ENCODE peak calls at places on chromosomes 4 and X, in five cellular contexts. A is HFF-Myc, V is breast epithelium, F is tibial nerve, W is HuH-7.5. K is an unnamed sample.

GRCh38 chr4:81031389-81032173 is 1.1 kb downstream of the BMP3 start:
- DNase-seq in A (no peak), V (no peak), F (no peak), W (no peak), K (no peak)

GRCh38 chrX:10077425-10078188 is 79.2 kb upstream of the CLCN4 start:
- DNase-seq in A (no peak), V (no peak), F (no peak), W (no peak), K (no peak)

GRCh38 chrX:150525061-150525919 is 43.1 kb upstream of the MTM1 start:
- DNase-seq in A (no peak), V (no peak), F (no peak), W (no peak), K (no peak)

GRCh38 chr4:173403051-173403450 is 4.1 kb upstream of the SCRG1 start:
- DNase-seq in A (no peak), V (no peak), F (no peak), W (no peak), K (no peak)

GRCh38 chr4:13694256-13694655 is 66.7 kb upstream of the BOD1L1 start:
- DNase-seq in A (no peak), V (no peak), F (no peak), W (no peak), K (no peak)

GRCh38 chrX:15576019-15576418 is 24.7 kb downstream of the ACE2 start:
- DNase-seq in A (no peak), V (no peak), F (no peak), W (no peak), K (no peak)

GRCh38 chrX:69229436-69229835 is 64.2 kb upstream of the PJA1 start:
- DNase-seq in A (no peak), V (no peak), F (no peak), W (no peak), K (no peak)

GRCh38 chr4:26892480-26893150 is 32.0 kb downstream of the STIM2 start:
- DNase-seq in A (no peak), V (no peak), F (no peak), W (no peak), K (no peak)

GRCh38 chr4:114780205-114780604 is 181.6 kb downstream of the UGT8 start:
- DNase-seq in A (no peak), V (no peak), F (no peak), W (no peak), K (no peak)

GRCh38 chr4:159358226-159358625 is 255.3 kb downstream of the RAPGEF2 start:
- DNase-seq in A (peak), V (no peak), F (no peak), W (no peak), K (no peak)

GRCh38 chrX:153301746-153302145 is 19.8 kb downstream of the PNMA6F start:
- DNase-seq in A (no peak), V (no peak), F (no peak), W (no peak), K (no peak)

GRCh38 chr4:99324361-99324760 is 3.2 kb upstream of the ADH1B start:
- DNase-seq in A (no peak), V (no peak), F (no peak), W (no peak), K (no peak)

GRCh38 chr4:90958256-90958895 is 831.2 kb downstream of the CCSER1 start:
- DNase-seq in A (no peak), V (no peak), F (no peak), W (no peak), K (no peak)

GRCh38 chr4:3287972-3288570 is 4.8 kb upstream of the RGS12 start:
- DNase-seq in A (no peak), V (peak), F (no peak), W (no peak), K (no peak)

GRCh38 chr4:24321151-24321550 is 263.2 kb downstream of the DHX15 start:
- DNase-seq in A (peak), V (no peak), F (no peak), W (no peak), K (no peak)

GRCh38 chr4:176156656-176157055 is 38.7 kb downstream of the SPATA4 start:
- DNase-seq in A (peak), V (no peak), F (no peak), W (no peak), K (no peak)

GRCh38 chr4:156169861-156170260 is 216.2 kb upstream of the CTSO start:
- DNase-seq in A (no peak), V (no peak), F (no peak), W (no peak), K (no peak)

GRCh38 chr4:2944091-2944482 is 19.1 kb downstream of the NOP14 start:
- DNase-seq in A (no peak), V (no peak), F (no peak), W (no peak), K (no peak)

GRCh38 chr4:76803522-76803921 is 94.4 kb downstream of the SOWAHB start:
- DNase-seq in A (peak), V (no peak), F (peak), W (no peak), K (no peak)

GRCh38 chr4:181301735-181302380 is 941.3 kb upstream of the TENM3 start:
- DNase-seq in A (no peak), V (no peak), F (no peak), W (no peak), K (no peak)

GRCh38 chrX:47218920-47219815 is 687 bp downstream of the CDK16 start:
- DNase-seq in A (no peak), V (no peak), F (no peak), W (no peak), K (no peak)

GRCh38 chr4:124710911-124711310 is 1.6 kb downstream of the ANKRD50 start:
- DNase-seq in A (no peak), V (no peak), F (no peak), W (no peak), K (no peak)

GRCh38 chr4:81786063-81786763 is 314.5 kb upstream of the RASGEF1B start:
- DNase-seq in A (no peak), V (no peak), F (peak), W (no peak), K (no peak)

GRCh38 chr4:53593765-53594164 is 2.5 kb upstream of the LNX1 start:
- DNase-seq in A (no peak), V (no peak), F (no peak), W (no peak), K (no peak)

GRCh38 chrX:76796311-76796710 is 368.8 kb downstream of the MAGEE1 start:
- DNase-seq in A (no peak), V (no peak), F (no peak), W (no peak), K (no peak)

GRCh38 chr4:156838761-156839160 is 132.8 kb downstream of the PDGFC start:
- DNase-seq in A (no peak), V (no peak), F (no peak), W (no peak), K (no peak)

GRCh38 chr4:5710065-5710961 is 688 bp upstream of the EVC start:
- DNase-seq in A (no peak), V (no peak), F (no peak), W (peak), K (no peak)

GRCh38 chr4:128512767-128513322 is 225.2 kb upstream of the PGRMC2 start:
- DNase-seq in A (no peak), V (no peak), F (no peak), W (no peak), K (no peak)

GRCh38 chr4:178823673-178824072 is 1381.4 kb upstream of the AGA start:
- DNase-seq in A (no peak), V (no peak), F (no peak), W (no peak), K (no peak)

GRCh38 chr4:180870623-180871022 is 1372.6 kb upstream of the TENM3 start:
- DNase-seq in A (no peak), V (no peak), F (no peak), W (no peak), K (no peak)

GRCh38 chr4:56348582-56348981 is 38.7 kb downstream of the AASDH start:
- DNase-seq in A (no peak), V (no peak), F (no peak), W (no peak), K (no peak)

GRCh38 chr4:15777697-15778096 is 431 bp upstream of the CD38 start:
- DNase-seq in A (no peak), V (no peak), F (no peak), W (no peak), K (no peak)

GRCh38 chrX:52271212-52271611 is 86.5 kb downstream of the MAGED4 start:
- DNase-seq in A (no peak), V (no peak), F (no peak), W (no peak), K (no peak)

K was measured in 8988T.